ENCODE peak calls at places on chromosomes 2 and 18, in four cellular contexts. One of them, this sample, is unnamed.
A peak's percentile ranks its signal among the peaks of the same experiment; 100 is the strongest.

GRCh38 chr2:23411752-23412431 is 26.9 kb downstream of the KLHL29 start:
- DNase-seq in heart right ventricle: no peak
- DNase-seq in OCI-LY7: no peak
- DNase-seq in pancreas: no peak
- DNase-seq in this sample: no peak

GRCh38 chr2:203002054-203002821 is 12.4 kb upstream of the NBEAL1 start:
- DNase-seq in heart right ventricle: no peak
- DNase-seq in OCI-LY7: no peak
- DNase-seq in pancreas: no peak
- DNase-seq in this sample: no peak

GRCh38 chr18:26546875-26547301 is 1.5 kb downstream of the KCTD1 start:
- DNase-seq in heart right ventricle: no peak
- DNase-seq in OCI-LY7: no peak
- DNase-seq in pancreas: peak; percentile 80
- DNase-seq in this sample: no peak

GRCh38 chr2:24820175-24820513 is 26.9 kb downstream of the CENPO start:
- DNase-seq in heart right ventricle: no peak
- DNase-seq in OCI-LY7: no peak
- DNase-seq in pancreas: no peak
- DNase-seq in this sample: no peak

GRCh38 chr18:21703241-21703820 is 1.2 kb downstream of the ABHD3 start:
- DNase-seq in heart right ventricle: no peak
- DNase-seq in OCI-LY7: peak; percentile 87
- DNase-seq in pancreas: no peak
- DNase-seq in this sample: peak; percentile 59

GRCh38 chr18:48514786-48515185 is 24.0 kb upstream of the CTIF start:
- DNase-seq in heart right ventricle: no peak
- DNase-seq in OCI-LY7: no peak
- DNase-seq in pancreas: no peak
- DNase-seq in this sample: no peak

GRCh38 chr2:9086465-9086864 is 83.0 kb upstream of the MBOAT2 start:
- DNase-seq in heart right ventricle: no peak
- DNase-seq in OCI-LY7: no peak
- DNase-seq in pancreas: no peak
- DNase-seq in this sample: no peak

GRCh38 chr18:35514752-35515459 is 17.1 kb upstream of the INO80C start:
- DNase-seq in heart right ventricle: no peak
- DNase-seq in OCI-LY7: no peak
- DNase-seq in pancreas: no peak
- DNase-seq in this sample: no peak

GRCh38 chr2:214706986-214707385 is 102.5 kb downstream of the BARD1 start:
- DNase-seq in heart right ventricle: no peak
- DNase-seq in OCI-LY7: no peak
- DNase-seq in pancreas: no peak
- DNase-seq in this sample: no peak

GRCh38 chr18:64244571-64244970 is 95.7 kb upstream of the LINC00305 start:
- DNase-seq in heart right ventricle: peak; percentile 13
- DNase-seq in OCI-LY7: no peak
- DNase-seq in pancreas: no peak
- DNase-seq in this sample: no peak

GRCh38 chr2:130849896-130850787 is 13.4 kb downstream of the ARHGEF4 start:
- DNase-seq in heart right ventricle: no peak
- DNase-seq in OCI-LY7: no peak
- DNase-seq in pancreas: peak; percentile 44
- DNase-seq in this sample: no peak

GRCh38 chr2:128307595-128307994 is 11.1 kb downstream of the HS6ST1 start:
- DNase-seq in heart right ventricle: no peak
- DNase-seq in OCI-LY7: no peak
- DNase-seq in pancreas: peak; percentile 51
- DNase-seq in this sample: no peak

GRCh38 chr18:30999186-30999585 is 43.4 kb downstream of the DSC3 start:
- DNase-seq in heart right ventricle: no peak
- DNase-seq in OCI-LY7: no peak
- DNase-seq in pancreas: no peak
- DNase-seq in this sample: no peak

GRCh38 chr2:235382091-235383000 is 111.5 kb upstream of the AGAP1 start:
- DNase-seq in heart right ventricle: no peak
- DNase-seq in OCI-LY7: no peak
- DNase-seq in pancreas: no peak
- DNase-seq in this sample: no peak

GRCh38 chr2:1990724-1991123 is 246.4 kb upstream of the PXDN start:
- DNase-seq in heart right ventricle: peak; percentile 62
- DNase-seq in OCI-LY7: no peak
- DNase-seq in pancreas: peak; percentile 90
- DNase-seq in this sample: no peak

GRCh38 chr2:19228720-19229119 is 129.7 kb downstream of the OSR1 start:
- DNase-seq in heart right ventricle: no peak
- DNase-seq in OCI-LY7: no peak
- DNase-seq in pancreas: no peak
- DNase-seq in this sample: no peak

GRCh38 chr2:29124504-29124903 is 9.3 kb downstream of the CLIP4 start:
- DNase-seq in heart right ventricle: no peak
- DNase-seq in OCI-LY7: no peak
- DNase-seq in pancreas: no peak
- DNase-seq in this sample: no peak

GRCh38 chr18:13612111-13612997 is 114.0 kb downstream of the FAM210A start:
- DNase-seq in heart right ventricle: no peak
- DNase-seq in OCI-LY7: peak; percentile 96
- DNase-seq in pancreas: no peak
- DNase-seq in this sample: peak; percentile 95

GRCh38 chr2:118748245-118748885 is 99.1 kb downstream of the EN1 start:
- DNase-seq in heart right ventricle: no peak
- DNase-seq in OCI-LY7: no peak
- DNase-seq in pancreas: no peak
- DNase-seq in this sample: no peak

GRCh38 chr2:206526416-206526815 is 83.1 kb downstream of the ADAM23 start:
- DNase-seq in heart right ventricle: no peak
- DNase-seq in OCI-LY7: no peak
- DNase-seq in pancreas: no peak
- DNase-seq in this sample: no peak

GRCh38 chr2:105604938-105605337 is 139.8 kb upstream of the NCK2 start:
- DNase-seq in heart right ventricle: peak; percentile 45
- DNase-seq in OCI-LY7: no peak
- DNase-seq in pancreas: no peak
- DNase-seq in this sample: no peak

GRCh38 chr2:55498582-55498981 is 20.9 kb upstream of the CFAP36 start:
- DNase-seq in heart right ventricle: no peak
- DNase-seq in OCI-LY7: no peak
- DNase-seq in pancreas: no peak
- DNase-seq in this sample: no peak

GRCh38 chr2:206836722-206837121 is 71.3 kb downstream of the FASTKD2 start:
- DNase-seq in heart right ventricle: no peak
- DNase-seq in OCI-LY7: no peak
- DNase-seq in pancreas: no peak
- DNase-seq in this sample: no peak

GRCh38 chr2:74212702-74213410 is 14.4 kb downstream of the MTHFD2 start:
- DNase-seq in heart right ventricle: no peak
- DNase-seq in OCI-LY7: no peak
- DNase-seq in pancreas: no peak
- DNase-seq in this sample: no peak

GRCh38 chr2:96800061-96800761 is 15.9 kb upstream of the CNNM3 start:
- DNase-seq in heart right ventricle: no peak
- DNase-seq in OCI-LY7: no peak
- DNase-seq in pancreas: no peak
- DNase-seq in this sample: no peak

GRCh38 chr2:96799623-96799935 is 16.5 kb upstream of the CNNM3 start:
- DNase-seq in heart right ventricle: no peak
- DNase-seq in OCI-LY7: no peak
- DNase-seq in pancreas: no peak
- DNase-seq in this sample: peak; percentile 43

GRCh38 chr2:96802281-96802595 is 13.8 kb upstream of the CNNM3 start:
- DNase-seq in heart right ventricle: no peak
- DNase-seq in OCI-LY7: peak; percentile 31
- DNase-seq in pancreas: no peak
- DNase-seq in this sample: peak; percentile 70

GRCh38 chr2:96801464-96802280 is 14.4 kb upstream of the CNNM3 start:
- DNase-seq in heart right ventricle: no peak
- DNase-seq in OCI-LY7: no peak
- DNase-seq in pancreas: no peak
- DNase-seq in this sample: no peak

GRCh38 chr2:96800762-96801463 is 15.2 kb upstream of the CNNM3 start:
- DNase-seq in heart right ventricle: peak; percentile 64
- DNase-seq in OCI-LY7: peak; percentile 80
- DNase-seq in pancreas: peak; percentile 94
- DNase-seq in this sample: peak; percentile 92
- TF ChIP-seq CTCF in heart right ventricle: peak; percentile 84
- TF ChIP-seq CTCF in OCI-LY7: peak; percentile 89
- TF ChIP-seq CTCF in pancreas: peak; percentile 72
- TF ChIP-seq CTCF in this sample: peak; percentile 84

GRCh38 chr18:55783921-55784320 is 195.9 kb upstream of the TCF4 start:
- DNase-seq in heart right ventricle: no peak
- DNase-seq in OCI-LY7: no peak
- DNase-seq in pancreas: no peak
- DNase-seq in this sample: no peak
- H3K9me3 ChIP-seq in heart right ventricle: no peaks in the 10 kb centered on the region
- H3K9me3 ChIP-seq in OCI-LY7: no peaks in the 10 kb centered on the region
- H3K9me3 ChIP-seq in pancreas: no peaks in the 10 kb centered on the region
- H3K9me3 ChIP-seq in this sample: no peaks in the 10 kb centered on the region

DNA sequence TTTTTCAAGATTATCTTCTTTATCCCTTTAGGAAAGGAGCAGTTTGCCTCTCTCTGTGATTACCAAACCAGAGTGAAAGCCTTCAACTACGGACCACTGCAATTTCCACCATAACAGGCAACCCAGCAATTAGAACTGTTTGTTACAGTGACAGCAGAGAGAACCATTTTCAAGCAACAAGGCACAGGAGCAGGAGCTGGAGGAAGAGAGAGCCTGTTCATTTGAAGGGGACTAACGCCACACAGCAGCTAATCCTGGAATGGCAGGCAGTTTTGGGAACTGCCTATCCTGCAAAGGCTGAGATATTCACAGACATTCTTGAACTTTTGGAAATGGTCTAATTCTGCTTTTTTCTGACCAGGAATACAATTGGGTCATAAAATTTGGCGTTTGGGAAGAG is 1541.9 kb upstream of the PIK3C3 start:
- DNase-seq in heart right ventricle: no peak
- DNase-seq in OCI-LY7: no peak
- DNase-seq in pancreas: no peak
- DNase-seq in this sample: no peak
- TF ChIP-seq CTCF in heart right ventricle: peak; percentile 45
- TF ChIP-seq CTCF in OCI-LY7: no peak
- TF ChIP-seq CTCF in pancreas: no peak
- TF ChIP-seq CTCF in this sample: no peak

GRCh38 chr2:234198976-234199375 is 148.5 kb downstream of the SPP2 start:
- DNase-seq in heart right ventricle: no peak
- DNase-seq in OCI-LY7: no peak
- DNase-seq in pancreas: no peak
- DNase-seq in this sample: no peak

GRCh38 chr2:234202601-234203000 is 152.1 kb downstream of the SPP2 start:
- DNase-seq in heart right ventricle: no peak
- DNase-seq in OCI-LY7: no peak
- DNase-seq in pancreas: no peak
- DNase-seq in this sample: no peak

GRCh38 chr2:234204480-234204879 is 154.0 kb downstream of the SPP2 start:
- DNase-seq in heart right ventricle: no peak
- DNase-seq in OCI-LY7: no peak
- DNase-seq in pancreas: no peak
- DNase-seq in this sample: no peak

GRCh38 chr2:234206738-234207137 is 156.2 kb downstream of the SPP2 start:
- DNase-seq in heart right ventricle: no peak
- DNase-seq in OCI-LY7: no peak
- DNase-seq in pancreas: no peak
- DNase-seq in this sample: no peak

GRCh38 chr2:234203135-234203984 is 152.9 kb downstream of the SPP2 start:
- DNase-seq in heart right ventricle: peak; percentile 22
- DNase-seq in OCI-LY7: no peak
- DNase-seq in pancreas: no peak
- DNase-seq in this sample: no peak
- H3K9me3 ChIP-seq in heart right ventricle: no peaks in the 10 kb centered on the region
- H3K9me3 ChIP-seq in OCI-LY7: no peaks in the 10 kb centered on the region
- H3K9me3 ChIP-seq in pancreas: no peaks in the 10 kb centered on the region
- H3K9me3 ChIP-seq in this sample: no peaks in the 10 kb centered on the region

This sample was measured in Peyer's patch.